ENCODE peak calls at places on chromosomes 6 and 20, in five cellular contexts. E, Z, N, G and Y are unnamed samples.

GRCh38 chr6:134221250-134221649 is 96.7 kb downstream of the SGK1 start:
- DNase-seq in N (no peak), Z (no peak), E (no peak), G (no peak), Y (no peak)

GRCh38 chr20:34703573-34704176 is 469 bp upstream of the TP53INP2 start:
- DNase-seq in Z (peak; percentile 34), E (no peak), G (peak; percentile 55), N (peak; percentile 22), Y (no peak)

GRCh38 chr20:4099905-4100675 is 84.7 kb upstream of the RNF24 start:
- DNase-seq in E (no peak), Z (no peak), N (no peak), G (no peak), Y (no peak)

GRCh38 chr6:118774596-118774995 is 119.4 kb upstream of the ASF1A start:
- DNase-seq in E (no peak), N (no peak), Z (no peak), G (no peak), Y (no peak)

GRCh38 chr6:114216789-114217467 is 125.9 kb downstream of the HS3ST5 start:
- DNase-seq in G (no peak), E (no peak), Z (no peak), N (no peak), Y (peak; percentile 76)

GRCh38 chr6:121764493-121764892 is 329.0 kb downstream of the GJA1 start:
- DNase-seq in N (no peak), E (no peak), G (no peak), Z (no peak), Y (no peak)

GRCh38 chr6:100276311-100277057 is 188.2 kb downstream of the SIM1 start:
- DNase-seq in G (no peak), N (no peak), E (no peak), Z (no peak), Y (no peak)

GRCh38 chr6:125477141-125477540 is 175.4 kb upstream of the HDDC2 start:
- DNase-seq in Z (no peak), N (no peak), G (no peak), E (no peak), Y (no peak)

GRCh38 chr6:54481096-54481495 is 172.9 kb downstream of the TINAG start:
- DNase-seq in Z (no peak), E (no peak), N (no peak), G (no peak), Y (no peak)

GRCh38 chr6:45129051-45129450 is 199.1 kb upstream of the RUNX2 start:
- DNase-seq in Z (no peak), N (no peak), G (no peak), E (no peak), Y (no peak)

GRCh38 chr6:4924872-4925271 is 79.0 kb downstream of the RPP40 start:
- DNase-seq in Z (no peak), G (no peak), E (no peak), N (no peak), Y (no peak)

GRCh38 chr6:4922488-4923037 is 81.3 kb downstream of the RPP40 start:
- DNase-seq in E (no peak), N (no peak), G (no peak), Z (no peak), Y (no peak)

GRCh38 chr6:4929319-4929718 is 74.5 kb downstream of the RPP40 start:
- DNase-seq in G (no peak), N (no peak), Z (no peak), E (no peak), Y (no peak)

GRCh38 chr6:4928426-4928825 is 75.4 kb downstream of the RPP40 start:
- DNase-seq in G (no peak), N (no peak), E (no peak), Z (no peak), Y (no peak)

GRCh38 chr6:4925580-4925979 is 78.3 kb downstream of the RPP40 start:
- DNase-seq in G (peak; percentile 77), Z (no peak), N (no peak), E (no peak), Y (no peak)
- H3K4me1 ChIP-seq in G (peaks cover 62% of the 10 kb centered on the region), Z (no peaks in the 10 kb centered on the region), N (peaks cover 33% of the 10 kb centered on the region), E (peaks cover 6% of the 10 kb centered on the region), Y (peaks cover 32% of the 10 kb centered on the region)

GRCh38 chr6:160782228-160782627 is 80.2 kb downstream of the PLG start:
- DNase-seq in G (no peak), Z (no peak), E (no peak), N (no peak), Y (no peak)
- H3K4me1 ChIP-seq in G (no peaks in the 10 kb centered on the region), Z (no peaks in the 10 kb centered on the region), E (no peaks in the 10 kb centered on the region), N (no peaks in the 10 kb centered on the region), Y (no peaks in the 10 kb centered on the region)

GRCh38 chr6:91664327-91664959 is 1077.6 kb upstream of the MAP3K7 start:
- DNase-seq in G (no peak), Z (no peak), E (no peak), N (no peak), Y (no peak)

GRCh38 chr6:91653954-91654843 is 1067.3 kb upstream of the MAP3K7 start:
- DNase-seq in N (no peak), G (peak; percentile 47), E (no peak), Z (no peak), Y (no peak)

GRCh38 chr6:91660893-91661292 is 1074.0 kb upstream of the MAP3K7 start:
- DNase-seq in E (no peak), N (no peak), Z (no peak), G (no peak), Y (no peak)

GRCh38 chr6:91654844-91655192 is 1067.9 kb upstream of the MAP3K7 start:
- DNase-seq in E (no peak), G (peak; percentile 10), N (no peak), Z (no peak), Y (no peak)

DNA sequence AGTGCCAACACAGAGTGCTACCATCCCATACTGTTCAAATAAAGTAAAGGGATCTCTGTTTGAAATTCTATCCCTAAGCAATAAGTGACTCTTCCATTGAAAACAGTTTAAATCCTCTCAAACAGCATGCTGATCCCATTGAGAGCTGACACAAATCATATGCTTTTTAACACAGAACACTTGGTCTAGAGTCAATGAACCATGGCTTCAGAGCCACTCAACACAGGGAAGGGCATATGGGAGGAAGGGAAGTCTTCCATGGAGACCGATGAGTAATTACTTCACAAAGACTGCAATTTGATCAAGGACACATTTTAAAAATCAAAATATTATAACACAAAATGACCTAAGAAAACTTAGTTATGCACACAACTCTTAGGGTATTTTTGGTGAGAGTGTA is 1073.0 kb upstream of the MAP3K7 start:
- DNase-seq in N (no peak), E (no peak), G (no peak), Z (no peak), Y (no peak)
- H3K4me1 ChIP-seq in N (no peaks in the 10 kb centered on the region), E (no peaks in the 10 kb centered on the region), G (peaks cover 7% of the 10 kb centered on the region), Z (no peaks in the 10 kb centered on the region), Y (no peaks in the 10 kb centered on the region)

GRCh38 chr6:42199106-42199981 is 4.6 kb upstream of the GUCA1B start:
- DNase-seq in E (no peak), G (no peak), Z (no peak), N (peak; percentile 16), Y (no peak)
- H3K4me1 ChIP-seq in E (peaks cover 3% of the 10 kb centered on the region), G (no peaks in the 10 kb centered on the region), Z (no peaks in the 10 kb centered on the region), N (peaks cover 13% of the 10 kb centered on the region), Y (no peaks in the 10 kb centered on the region)

GRCh38 chr20:62493253-62493885 is 17.6 kb upstream of the GATA5 start:
- DNase-seq in N (peak; percentile 36), G (no peak), Z (no peak), E (no peak), Y (no peak)

GRCh38 chr20:62494537-62494936 is 18.7 kb upstream of the GATA5 start:
- DNase-seq in E (no peak), Z (peak; percentile 56), N (peak; percentile 38), G (no peak), Y (peak; percentile 80)

GRCh38 chr20:62493886-62494285 is 18.1 kb upstream of the GATA5 start:
- DNase-seq in E (no peak), Z (no peak), G (no peak), N (no peak), Y (no peak)

GRCh38 chr20:62494980-62495797 is 19.4 kb upstream of the GATA5 start:
- DNase-seq in Z (no peak), E (no peak), N (no peak), G (no peak), Y (peak; percentile 72)

GRCh38 chr20:62492711-62493110 is 16.9 kb upstream of the GATA5 start:
- DNase-seq in G (no peak), Z (no peak), E (no peak), N (no peak), Y (no peak)
- H3K4me1 ChIP-seq in G (peaks cover 5% of the 10 kb centered on the region), Z (peaks cover 7% of the 10 kb centered on the region), E (no peaks in the 10 kb centered on the region), N (peaks cover 44% of the 10 kb centered on the region), Y (peaks cover 32% of the 10 kb centered on the region)

GRCh38 chr6:139586273-139586672 is 211.8 kb upstream of the CITED2 start:
- DNase-seq in Z (no peak), E (no peak), N (no peak), G (no peak), Y (no peak)
- H3K4me1 ChIP-seq in Z (no peaks in the 10 kb centered on the region), E (peaks cover 3% of the 10 kb centered on the region), N (peaks cover 24% of the 10 kb centered on the region), G (peaks cover 3% of the 10 kb centered on the region), Y (peaks cover 37% of the 10 kb centered on the region)

DNA sequence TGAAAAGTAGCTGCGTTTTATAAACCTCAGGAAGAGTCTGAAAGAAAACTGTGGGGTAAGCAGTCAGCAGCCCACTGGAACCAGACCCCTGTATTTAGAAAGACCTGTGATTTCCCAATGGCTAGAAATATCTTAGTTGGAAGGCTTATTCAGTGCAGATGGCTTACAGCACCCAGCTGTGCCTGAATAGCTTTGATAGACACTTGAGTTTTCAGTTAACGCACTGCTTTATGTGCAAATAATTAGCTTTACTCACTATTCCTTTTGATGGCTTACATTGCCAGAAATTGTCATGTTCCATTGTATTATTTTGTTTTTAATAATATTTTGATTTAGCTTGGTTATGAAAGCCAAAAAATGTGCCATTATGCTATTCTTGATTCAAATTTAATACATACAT is 465.3 kb upstream of the SYNCRIP start:
- DNase-seq in G (no peak), N (no peak), Z (no peak), E (no peak), Y (no peak)
- H3K4me1 ChIP-seq in G (no peaks in the 10 kb centered on the region), N (no peaks in the 10 kb centered on the region), Z (no peaks in the 10 kb centered on the region), E (no peaks in the 10 kb centered on the region), Y (no peaks in the 10 kb centered on the region)